ENCODE peak calls at places on chromosomes 7 and 10, in five cellular contexts. W is GM23248, C is fibroblast of mammary gland, P is H9, M is Panc1. R is an unnamed sample.

GRCh38 chr10:27344568-27345454 is 104.2 kb upstream of the ACBD5 start:
- DNase-seq in W (no peak), C (no peak), P (no peak), M (no peak), R (no peak)

GRCh38 chr10:119517235-119518141 is 25.0 kb downstream of the RGS10 start:
- DNase-seq in W (peak; percentile 31), C (peak; percentile 23), P (no peak), M (no peak), R (peak; percentile 77)

GRCh38 chr7:101185258-101185839 is 5.3 kb upstream of the NAT16 start:
- DNase-seq in W (peak; percentile 69), C (peak; percentile 49), P (no peak), M (no peak), R (peak; percentile 84)

GRCh38 chr10:131905603-131906268 is 4.9 kb downstream of the PPP2R2D start:
- DNase-seq in W (no peak), C (no peak), P (no peak), M (no peak), R (no peak)

GRCh38 chr7:35571596-35572240 is 123.2 kb downstream of the HERPUD2 start:
- DNase-seq in W (no peak), C (no peak), P (no peak), M (no peak), R (no peak)

GRCh38 chr7:805261-805660 is 27.0 kb upstream of the SUN1 start:
- DNase-seq in W (peak; percentile 7), C (no peak), P (no peak), M (no peak), R (no peak)

GRCh38 chr7:27897441-27897847 is 157.5 kb downstream of the TAX1BP1 start:
- DNase-seq in W (no peak), C (no peak), P (no peak), M (no peak), R (no peak)

GRCh38 chr10:74825371-74826141 is 844 bp upstream of the KAT6B start:
- DNase-seq in W (peak; percentile 66), C (no peak), P (no peak), M (no peak), R (peak; percentile 64)

GRCh38 chr10:132243141-132243540 is 56.4 kb downstream of the DPYSL4 start:
- DNase-seq in W (no peak), C (no peak), P (no peak), M (no peak), R (no peak)

GRCh38 chr10:89203237-89203636 is 3.9 kb downstream of the CH25H start:
- DNase-seq in W (peak; percentile 25), C (peak; percentile 15), P (no peak), M (no peak), R (peak; percentile 37)

GRCh38 chr7:27303021-27303420 is 60.4 kb downstream of the EVX1 start:
- DNase-seq in W (peak; percentile 10), C (peak; percentile 2), P (no peak), M (no peak), R (no peak)

GRCh38 chr7:149467321-149467859 is 6.5 kb upstream of the ZNF777 start:
- DNase-seq in W (no peak), C (no peak), P (no peak), M (no peak), R (no peak)

GRCh38 chr10:74558897-74559296 is 267.5 kb upstream of the KAT6B start:
- DNase-seq in W (no peak), C (no peak), P (no peak), M (no peak), R (no peak)

GRCh38 chr7:156950381-156950858 is 908 bp downstream of the NOM1 start:
- DNase-seq in W (peak; percentile 55), C (peak; percentile 10), P (no peak), M (no peak), R (peak; percentile 44)

GRCh38 chr7:159136442-159136841 is 8.2 kb downstream of the VIPR2 start:
- DNase-seq in W (no peak), C (no peak), P (peak; percentile 22), M (no peak), R (no peak)

GRCh38 chr10:79562135-79562756 is 2.0 kb upstream of the SFTPA2 start:
- DNase-seq in W (peak; percentile 74), C (peak; percentile 49), P (peak; percentile 78), M (peak; percentile 39), R (peak; percentile 60)

GRCh38 chr7:149397470-149397869 is 63.4 kb downstream of the ZNF777 start:
- DNase-seq in W (no peak), C (no peak), P (no peak), M (no peak), R (no peak)

GRCh38 chr7:29102554-29103151 is 43.7 kb downstream of the CPVL start:
- DNase-seq in W (peak; percentile 80), C (peak; percentile 70), P (peak; percentile 81), M (peak; percentile 32), R (peak; percentile 61)

GRCh38 chr10:133163889-133164815 is 4.1 kb downstream of the KNDC1 start:
- DNase-seq in W (no peak), C (no peak), P (peak; percentile 89), M (no peak), R (no peak)

GRCh38 chr7:27586825-27587224 is 75.9 kb downstream of the HIBADH start:
- DNase-seq in W (no peak), C (no peak), P (peak; percentile 33), M (no peak), R (no peak)

GRCh38 chr10:17644485-17644964 is 574 bp downstream of the STAM start:
- DNase-seq in W (peak; percentile 68), C (peak; percentile 49), P (no peak), M (no peak), R (peak; percentile 52)

GRCh38 chr10:62543981-62544380 is 169.8 kb downstream of the ZNF365 start:
- DNase-seq in W (no peak), C (no peak), P (no peak), M (no peak), R (no peak)

GRCh38 chr7:108193593-108194498 is 63.7 kb upstream of the LAMB4 start:
- DNase-seq in W (no peak), C (no peak), P (no peak), M (no peak), R (no peak)

GRCh38 chr7:37191797-37192196 is 256.9 kb downstream of the ELMO1 start:
- DNase-seq in W (no peak), C (no peak), P (no peak), M (no peak), R (no peak)

GRCh38 chr7:75854233-75854632 is 24.6 kb upstream of the RHBDD2 start:
- DNase-seq in W (peak; percentile 85), C (peak; percentile 86), P (no peak), M (no peak), R (peak; percentile 74)

GRCh38 chr7:139133335-139134139 is 24.0 kb upstream of the ZC3HAV1 start:
- DNase-seq in W (peak; percentile 96), C (peak; percentile 88), P (peak; percentile 82), M (peak; percentile 82), R (peak; percentile 88)

GRCh38 chr7:116805100-116805544 is 57.3 kb upstream of the CAPZA2 start:
- DNase-seq in W (peak; percentile 76), C (peak; percentile 75), P (no peak), M (no peak), R (peak; percentile 56)

GRCh38 chr10:80516506-80517075 is 21.1 kb upstream of the SH2D4B start:
- DNase-seq in W (no peak), C (no peak), P (no peak), M (no peak), R (no peak)

GRCh38 chr10:79069325-79070090 is 742 bp downstream of the ZMIZ1 start:
- DNase-seq in W (peak; percentile 75), C (no peak), P (no peak), M (no peak), R (peak; percentile 55)

GRCh38 chr10:80197972-80198591 is 7.3 kb downstream of the ANXA11 start:
- DNase-seq in W (no peak), C (no peak), P (no peak), M (no peak), R (no peak)

GRCh38 chr10:71788954-71789353 is 15.6 kb upstream of the VSIR start:
- DNase-seq in W (no peak), C (no peak), P (no peak), M (no peak), R (no peak)

GRCh38 chr7:154794147-154794780 is 208.7 kb downstream of the PAXIP1 start:
- DNase-seq in W (no peak), C (no peak), P (peak; percentile 87), M (no peak), R (no peak)

GRCh38 chr7:120272896-120273475 is at the start of gene KCND2:
- DNase-seq in W (peak; percentile 40), C (peak; percentile 26), P (peak; percentile 58), M (no peak), R (no peak)